ENCODE peak calls at places on chromosomes 11 and 22, in five cellular contexts. One of them, this sample, is unnamed.

GRCh38 chr22:36839356-36840073 is 21.3 kb upstream of the NCF4 start:
- DNase-seq in Peyer's patch: no peak
- DNase-seq in Calu3: no peak
- DNase-seq in natural killer cell: no peak
- DNase-seq in GM23338: no peak
- DNase-seq in this sample: no peak

GRCh38 chr11:64856382-64857227 is 12.2 kb upstream of the CDC42BPG start:
- DNase-seq in Calu3: peak
- DNase-seq in Peyer's patch: no peak
- DNase-seq in natural killer cell: peak
- DNase-seq in GM23338: no peak
- DNase-seq in this sample: no peak

GRCh38 chr11:35420371-35420770 is 1.0 kb upstream of the SLC1A2 start:
- DNase-seq in GM23338: peak
- DNase-seq in natural killer cell: no peak
- DNase-seq in Peyer's patch: no peak
- DNase-seq in Calu3: no peak
- DNase-seq in this sample: no peak

GRCh38 chr11:111730871-111731591 is 35.2 kb downstream of the PPP2R1B start:
- DNase-seq in GM23338: no peak
- DNase-seq in Peyer's patch: no peak
- DNase-seq in Calu3: no peak
- DNase-seq in natural killer cell: no peak
- DNase-seq in this sample: no peak

GRCh38 chr11:7520981-7521487 is 7.2 kb downstream of the PPFIBP2 start:
- DNase-seq in GM23338: no peak
- DNase-seq in natural killer cell: no peak
- DNase-seq in Calu3: no peak
- DNase-seq in Peyer's patch: peak
- DNase-seq in this sample: peak

GRCh38 chr22:26169312-26170111 is at the start of gene SEZ6L:
- DNase-seq in GM23338: peak
- DNase-seq in natural killer cell: no peak
- DNase-seq in Peyer's patch: no peak
- DNase-seq in Calu3: no peak
- DNase-seq in this sample: peak

GRCh38 chr11:63915961-63916836 is 765 bp downstream of the RCOR2 start:
- DNase-seq in natural killer cell: peak
- DNase-seq in Calu3: peak
- DNase-seq in Peyer's patch: peak
- DNase-seq in GM23338: peak
- DNase-seq in this sample: peak

GRCh38 chr11:96227244-96227643 is 115.8 kb downstream of the MAML2 start:
- DNase-seq in Calu3: no peak
- DNase-seq in natural killer cell: no peak
- DNase-seq in GM23338: no peak
- DNase-seq in Peyer's patch: no peak
- DNase-seq in this sample: no peak

GRCh38 chr11:37465221-37465620 is 867.2 kb upstream of the RAG2 start:
- DNase-seq in GM23338: no peak
- DNase-seq in Peyer's patch: no peak
- DNase-seq in Calu3: no peak
- DNase-seq in natural killer cell: no peak
- DNase-seq in this sample: no peak

GRCh38 chr11:75150879-75151278 is at the start of gene SLCO2B1:
- DNase-seq in Calu3: no peak
- DNase-seq in Peyer's patch: no peak
- DNase-seq in natural killer cell: no peak
- DNase-seq in GM23338: no peak
- DNase-seq in this sample: no peak

GRCh38 chr11:96187779-96188624 is 155.0 kb downstream of the MAML2 start:
- DNase-seq in GM23338: no peak
- DNase-seq in Calu3: no peak
- DNase-seq in natural killer cell: no peak
- DNase-seq in Peyer's patch: no peak
- DNase-seq in this sample: no peak

GRCh38 chr11:26905368-26905767 is 88.5 kb upstream of the FIBIN start:
- DNase-seq in Peyer's patch: no peak
- DNase-seq in natural killer cell: no peak
- DNase-seq in GM23338: peak
- DNase-seq in Calu3: no peak
- DNase-seq in this sample: no peak

GRCh38 chr11:65452806-65453490 is 30.4 kb downstream of the NEAT1 start:
- DNase-seq in natural killer cell: no peak
- DNase-seq in Peyer's patch: no peak
- DNase-seq in GM23338: no peak
- DNase-seq in Calu3: no peak
- DNase-seq in this sample: no peak

GRCh38 chr11:33375688-33376311 is 118.6 kb downstream of the HIPK3 start:
- DNase-seq in Peyer's patch: no peak
- DNase-seq in GM23338: peak
- DNase-seq in natural killer cell: no peak
- DNase-seq in Calu3: peak
- DNase-seq in this sample: peak

GRCh38 chr22:38882480-38882879 is 10.5 kb upstream of the CBX6 start:
- DNase-seq in GM23338: no peak
- DNase-seq in natural killer cell: no peak
- DNase-seq in Peyer's patch: no peak
- DNase-seq in Calu3: no peak
- DNase-seq in this sample: no peak

GRCh38 chr22:38882972-38883622 is 11.1 kb upstream of the CBX6 start:
- DNase-seq in natural killer cell: no peak
- DNase-seq in Peyer's patch: no peak
- DNase-seq in GM23338: no peak
- DNase-seq in Calu3: no peak
- DNase-seq in this sample: no peak

GRCh38 chr22:38881997-38882396 is 10.0 kb upstream of the CBX6 start:
- DNase-seq in natural killer cell: no peak
- DNase-seq in Calu3: no peak
- DNase-seq in Peyer's patch: no peak
- DNase-seq in GM23338: no peak
- DNase-seq in this sample: no peak

GRCh38 chr22:38879961-38880360 is 7.9 kb upstream of the CBX6 start:
- DNase-seq in GM23338: no peak
- DNase-seq in natural killer cell: no peak
- DNase-seq in Calu3: no peak
- DNase-seq in Peyer's patch: no peak
- DNase-seq in this sample: no peak

DNA sequence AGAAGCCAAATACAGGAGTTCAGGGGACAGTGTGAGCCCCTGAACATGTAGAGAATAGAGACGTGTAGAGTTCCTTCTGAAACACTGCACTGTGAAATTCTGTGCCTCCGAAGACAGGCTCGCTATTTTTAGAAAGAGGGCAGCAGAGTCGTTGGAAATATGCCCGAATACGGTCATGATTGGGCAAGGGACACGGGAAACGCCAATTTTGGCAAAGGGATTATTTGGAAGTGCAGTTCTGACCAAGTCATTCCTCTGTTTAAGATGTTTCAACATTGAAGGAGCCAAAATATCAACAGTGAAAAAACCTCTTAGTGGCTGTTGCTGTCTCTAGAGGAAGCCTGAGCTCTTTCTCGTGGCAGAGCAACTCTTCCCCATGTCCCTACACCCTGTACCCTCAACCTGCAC is 9.5 kb upstream of the CBX6 start:
- DNase-seq in Calu3: no peak
- DNase-seq in natural killer cell: no peak
- DNase-seq in GM23338: no peak
- DNase-seq in Peyer's patch: no peak
- DNase-seq in this sample: no peak
- TF ChIP-seq CTCF in Calu3: no peak
- TF ChIP-seq CTCF in natural killer cell: no peak
- TF ChIP-seq CTCF in GM23338: no peak
- TF ChIP-seq CTCF in Peyer's patch: no peak
- TF ChIP-seq CTCF in this sample: no peak

GRCh38 chr11:119415966-119416365 is 7.0 kb downstream of the THY1 start:
- DNase-seq in natural killer cell: no peak
- DNase-seq in GM23338: no peak
- DNase-seq in Calu3: no peak
- DNase-seq in Peyer's patch: no peak
- DNase-seq in this sample: no peak

GRCh38 chr11:119418759-119419158 is 4.2 kb downstream of the THY1 start:
- DNase-seq in Calu3: no peak
- DNase-seq in Peyer's patch: no peak
- DNase-seq in GM23338: no peak
- DNase-seq in natural killer cell: no peak
- DNase-seq in this sample: peak

GRCh38 chr11:119417726-119418540 is 5.0 kb downstream of the THY1 start:
- DNase-seq in natural killer cell: no peak
- DNase-seq in GM23338: peak
- DNase-seq in Peyer's patch: no peak
- DNase-seq in Calu3: no peak
- DNase-seq in this sample: peak

GRCh38 chr11:119415517-119415916 is 7.5 kb downstream of the THY1 start:
- DNase-seq in Calu3: no peak
- DNase-seq in GM23338: no peak
- DNase-seq in natural killer cell: no peak
- DNase-seq in Peyer's patch: no peak
- DNase-seq in this sample: no peak

DNA sequence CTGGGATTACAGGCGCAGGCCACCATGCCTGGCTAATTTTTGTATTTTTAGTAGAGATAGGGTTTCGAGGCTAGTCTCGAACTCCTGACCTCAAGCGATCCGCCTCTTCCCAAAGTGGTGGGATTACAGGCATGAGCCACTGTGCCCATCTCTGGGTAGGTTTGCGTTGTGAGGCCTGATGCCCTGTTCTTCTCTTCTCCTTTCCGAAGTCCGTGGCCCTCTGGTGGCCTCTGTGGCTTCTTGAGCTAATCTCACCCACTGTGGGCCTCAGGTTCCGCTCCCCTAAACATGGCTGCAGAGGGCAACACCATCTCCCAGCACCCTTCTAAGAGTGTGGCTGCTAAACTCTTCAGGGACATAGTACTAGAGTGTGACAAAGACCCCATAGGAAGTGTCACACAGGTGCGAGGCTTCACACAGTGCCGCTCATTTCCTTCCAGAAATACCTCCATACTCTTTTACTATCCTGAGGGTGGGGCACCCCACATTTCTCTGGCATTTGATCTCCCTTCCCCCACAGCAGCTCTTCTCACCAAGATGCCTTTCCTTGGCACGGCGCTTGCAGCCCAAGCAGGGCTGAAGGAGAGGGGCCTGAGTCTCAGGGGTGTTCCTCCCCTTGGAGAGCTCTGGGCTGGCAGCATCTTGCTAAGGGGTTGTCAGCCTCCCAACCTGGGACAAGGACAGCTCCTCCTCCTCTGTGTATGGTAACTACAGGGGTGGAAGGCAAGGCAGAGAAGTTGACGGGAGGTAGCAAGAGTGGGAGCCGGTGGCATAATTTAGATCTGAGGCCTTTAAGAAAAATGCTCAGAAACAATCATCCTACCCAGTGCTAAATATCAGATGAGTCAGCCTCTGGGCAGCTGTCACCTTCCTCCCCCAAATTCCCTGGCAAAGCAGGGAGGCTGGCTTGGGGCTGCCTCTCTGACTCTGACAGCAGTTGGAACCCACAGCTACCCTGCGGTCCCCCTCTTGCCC is 6.1 kb downstream of the THY1 start:
- DNase-seq in Calu3: no peak
- DNase-seq in natural killer cell: no peak
- DNase-seq in GM23338: peak
- DNase-seq in Peyer's patch: no peak
- DNase-seq in this sample: no peak
- TF ChIP-seq CTCF in Calu3: no peak
- TF ChIP-seq CTCF in natural killer cell: no peak
- TF ChIP-seq CTCF in GM23338: peak
- TF ChIP-seq CTCF in Peyer's patch: no peak
- TF ChIP-seq CTCF in this sample: no peak

GRCh38 chr22:20156611-20157415 is 6.0 kb upstream of the CCDC188 start:
- DNase-seq in Peyer's patch: peak
- DNase-seq in natural killer cell: peak
- DNase-seq in GM23338: peak
- DNase-seq in Calu3: peak
- DNase-seq in this sample: peak

GRCh38 chr22:20153945-20154344 is 3.1 kb upstream of the CCDC188 start:
- DNase-seq in Peyer's patch: no peak
- DNase-seq in natural killer cell: no peak
- DNase-seq in Calu3: no peak
- DNase-seq in GM23338: peak
- DNase-seq in this sample: no peak

GRCh38 chr22:20155330-20156041 is 4.6 kb upstream of the CCDC188 start:
- DNase-seq in Calu3: no peak
- DNase-seq in Peyer's patch: no peak
- DNase-seq in natural killer cell: no peak
- DNase-seq in GM23338: no peak
- DNase-seq in this sample: no peak

GRCh38 chr22:20156042-20156389 is 5.2 kb upstream of the CCDC188 start:
- DNase-seq in Calu3: no peak
- DNase-seq in Peyer's patch: no peak
- DNase-seq in natural killer cell: no peak
- DNase-seq in GM23338: no peak
- DNase-seq in this sample: no peak

DNA sequence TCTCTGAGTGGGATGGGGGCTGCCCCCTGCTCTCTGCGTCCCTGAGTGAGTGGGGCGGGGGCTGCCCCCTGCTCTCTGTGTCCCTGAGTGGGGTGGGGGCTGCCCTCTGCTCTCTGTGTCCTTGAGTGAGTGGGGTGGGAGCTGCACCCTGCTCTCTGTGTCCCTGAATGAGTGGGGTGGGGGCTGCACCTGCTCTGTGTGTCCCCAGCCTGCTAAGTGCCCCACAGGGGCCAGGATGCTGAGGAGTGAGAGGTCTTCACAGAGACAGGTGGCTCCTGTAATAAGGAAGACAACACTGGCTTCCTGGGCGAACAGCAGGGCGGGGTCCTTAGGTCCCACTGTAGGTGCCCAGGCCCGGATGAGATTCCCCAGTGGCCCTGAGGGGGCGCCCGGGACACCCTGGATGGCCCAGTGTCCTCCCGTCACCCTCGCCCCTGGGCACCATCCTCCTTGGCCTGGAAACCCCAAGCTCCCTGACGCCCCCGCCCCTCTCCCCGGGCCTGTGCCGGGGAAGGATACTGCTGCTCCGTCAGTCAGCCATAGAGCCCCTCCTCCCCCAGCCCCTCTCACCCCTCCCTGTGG is 3.8 kb upstream of the CCDC188 start:
- DNase-seq in natural killer cell: no peak
- DNase-seq in Calu3: no peak
- DNase-seq in Peyer's patch: no peak
- DNase-seq in GM23338: peak
- DNase-seq in this sample: no peak
- TF ChIP-seq CTCF in natural killer cell: no peak
- TF ChIP-seq CTCF in Calu3: no peak
- TF ChIP-seq CTCF in Peyer's patch: no peak
- TF ChIP-seq CTCF in GM23338: peak
- TF ChIP-seq CTCF in this sample: no peak

GRCh38 chr11:9201372-9202162 is 63.6 kb downstream of the DENND5A start:
- DNase-seq in Peyer's patch: no peak
- DNase-seq in Calu3: no peak
- DNase-seq in natural killer cell: no peak
- DNase-seq in GM23338: no peak
- DNase-seq in this sample: no peak

GRCh38 chr11:9206496-9206895 is 58.7 kb downstream of the DENND5A start:
- DNase-seq in Peyer's patch: no peak
- DNase-seq in natural killer cell: no peak
- DNase-seq in Calu3: no peak
- DNase-seq in GM23338: no peak
- DNase-seq in this sample: no peak

GRCh38 chr11:9200471-9200870 is 64.7 kb downstream of the DENND5A start:
- DNase-seq in Calu3: no peak
- DNase-seq in GM23338: no peak
- DNase-seq in natural killer cell: no peak
- DNase-seq in Peyer's patch: no peak
- DNase-seq in this sample: no peak

GRCh38 chr11:9205596-9205995 is 59.6 kb downstream of the DENND5A start:
- DNase-seq in Calu3: no peak
- DNase-seq in natural killer cell: no peak
- DNase-seq in Peyer's patch: no peak
- DNase-seq in GM23338: no peak
- DNase-seq in this sample: no peak

GRCh38 chr11:9203715-9204311 is 61.3 kb downstream of the DENND5A start:
- DNase-seq in GM23338: peak
- DNase-seq in Calu3: no peak
- DNase-seq in natural killer cell: no peak
- DNase-seq in Peyer's patch: no peak
- DNase-seq in this sample: no peak
- TF ChIP-seq CTCF in GM23338: peak
- TF ChIP-seq CTCF in Calu3: no peak
- TF ChIP-seq CTCF in natural killer cell: no peak
- TF ChIP-seq CTCF in Peyer's patch: no peak
- TF ChIP-seq CTCF in this sample: peak